ENCODE peak calls at places on chromosome 14, in seven cellular contexts. Z, Y, R, Q, S, L and W are unnamed samples.

GRCh38 chr14:51328089-51328941 is 88.3 kb downstream of the TMX1 start:
- DNase-seq in R (peak), L (no peak), S (no peak), Y (peak), Z (no peak), Q (no peak), W (peak)

GRCh38 chr14:52348796-52349195 is 34.7 kb downstream of the PTGER2 start:
- DNase-seq in S (no peak), Y (no peak), Z (no peak), Q (no peak), L (no peak), R (peak), W (no peak)

GRCh38 chr14:72600551-72601330 is 293.2 kb downstream of the DPF3 start:
- DNase-seq in Q (no peak), L (no peak), Y (no peak), R (no peak), S (no peak), Z (no peak), W (no peak)

GRCh38 chr14:101354726-101355125 is 206.6 kb upstream of the DIO3 start:
- DNase-seq in Y (peak), R (no peak), Z (no peak), Q (no peak), L (peak), S (no peak), W (no peak)

GRCh38 chr14:34270361-34270760 is 191.7 kb downstream of the SPTSSA start:
- DNase-seq in S (no peak), L (no peak), R (no peak), Y (peak), Q (no peak), Z (no peak), W (no peak)

GRCh38 chr14:95260537-95261440 is 58.9 kb downstream of the CLMN start:
- DNase-seq in Z (no peak), S (no peak), Q (peak), L (no peak), Y (no peak), R (peak), W (no peak)

GRCh38 chr14:75615200-75615599 is 36.8 kb downstream of the FLVCR2 start:
- DNase-seq in Y (no peak), S (no peak), R (no peak), L (no peak), Q (no peak), Z (no peak), W (no peak)

GRCh38 chr14:93891756-93892504 is 35.2 kb upstream of the FAM181A start:
- DNase-seq in R (no peak), Q (no peak), Z (peak), L (no peak), Y (no peak), S (no peak), W (no peak)

GRCh38 chr14:38125484-38125912 is 82.2 kb upstream of the SSTR1 start:
- DNase-seq in R (no peak), L (no peak), Q (no peak), S (no peak), Z (no peak), Y (no peak), W (no peak)

GRCh38 chr14:104851896-104852663 is 13.0 kb upstream of the CEP170B start:
- DNase-seq in S (no peak), Z (no peak), Q (no peak), L (no peak), R (no peak), Y (peak), W (no peak)

GRCh38 chr14:30227871-30228270 is 300.2 kb upstream of the PRKD1 start:
- DNase-seq in Z (peak), R (peak), Y (peak), L (no peak), Q (peak), S (no peak), W (no peak)

GRCh38 chr14:101959277-101959676 is 5.1 kb upstream of the DYNC1H1 start:
- DNase-seq in Y (no peak), L (no peak), S (no peak), Z (no peak), Q (no peak), R (no peak), W (no peak)

GRCh38 chr14:97771340-97772045 is 974.3 kb downstream of the VRK1 start:
- DNase-seq in L (no peak), Q (no peak), Y (no peak), R (peak), Z (no peak), S (no peak), W (no peak)

GRCh38 chr14:37116933-37117844 is 55.2 kb downstream of the SLC25A21 start:
- DNase-seq in S (no peak), Q (peak), Y (no peak), Z (no peak), R (peak), L (no peak), W (peak)

GRCh38 chr14:41873379-41874034 is 266.8 kb downstream of the LRFN5 start:
- DNase-seq in S (no peak), Q (peak), Z (no peak), Y (no peak), L (no peak), R (peak), W (no peak)

GRCh38 chr14:65241125-65241752 is 138.9 kb upstream of the MAX start:
- DNase-seq in Z (no peak), L (no peak), Y (no peak), S (no peak), Q (no peak), R (no peak), W (no peak)

GRCh38 chr14:34365309-34365915 is 96.6 kb downstream of the SPTSSA start:
- DNase-seq in S (no peak), L (no peak), Q (no peak), Z (no peak), R (peak), Y (no peak), W (no peak)

GRCh38 chr14:86798330-86798729 is 1194.7 kb downstream of the GALC start:
- DNase-seq in Z (no peak), Y (no peak), Q (no peak), S (no peak), L (no peak), R (no peak), W (no peak)